ENCODE peak calls at places on chromosome 9, in seven cellular contexts. R is foreskin fibroblast, M is aorta, N is pancreas, Y is Peyer's patch, K is adipocyte, O is neural progenitor cell. V is an unnamed sample.

GRCh38 chr9:130606887-130607582 is 27.7 kb downstream of the FUBP3 start:
- DNase-seq in R (peak), M (no peak), N (no peak), Y (no peak), K (peak), O (no peak), V (no peak)

GRCh38 chr9:121827251-121827967 is 176.0 kb downstream of the DAB2IP start:
- DNase-seq in R (no peak), M (peak), N (no peak), Y (peak), K (no peak), O (peak), V (no peak)

GRCh38 chr9:69582544-69583297 is 89.5 kb downstream of the APBA1 start:
- DNase-seq in R (no peak), M (no peak), N (no peak), Y (no peak), K (no peak), O (no peak), V (no peak)

GRCh38 chr9:4923580-4924544 is 61.2 kb upstream of the JAK2 start:
- DNase-seq in R (no peak), M (no peak), N (no peak), Y (no peak), K (peak), O (no peak), V (peak)

GRCh38 chr9:122402403-122403268 is 31.8 kb downstream of the PTGS1 start:
- DNase-seq in R (peak), M (no peak), N (no peak), Y (no peak), K (peak), O (no peak), V (peak)

GRCh38 chr9:87685871-87686519 is 39.9 kb upstream of the CTSL start:
- DNase-seq in R (peak), M (no peak), N (no peak), Y (no peak), K (no peak), O (no peak), V (no peak)

GRCh38 chr9:107033974-107034373 is 171.0 kb downstream of the ZNF462 start:
- DNase-seq in R (no peak), M (no peak), N (no peak), Y (no peak), K (no peak), O (no peak), V (no peak)

GRCh38 chr9:16333697-16334096 is 536.8 kb downstream of the BNC2 start:
- DNase-seq in R (peak), M (no peak), N (no peak), Y (no peak), K (no peak), O (no peak), V (no peak)

GRCh38 chr9:124264812-124265211 is 7.1 kb downstream of the NEK6 start:
- DNase-seq in R (peak), M (no peak), N (no peak), Y (peak), K (no peak), O (no peak), V (peak)

GRCh38 chr9:34783951-34784487 is 74.1 kb upstream of the CCL21 start:
- DNase-seq in R (no peak), M (no peak), N (no peak), Y (no peak), K (no peak), O (no peak), V (no peak)

GRCh38 chr9:31347082-31347617 is 1037.3 kb upstream of the ACO1 start:
- DNase-seq in R (peak), M (no peak), N (no peak), Y (no peak), K (peak), O (no peak), V (peak)

GRCh38 chr9:91302831-91303230 is 58.9 kb downstream of the AUH start:
- DNase-seq in R (peak), M (no peak), N (no peak), Y (no peak), K (peak), O (no peak), V (peak)

GRCh38 chr9:91305596-91305995 is 56.1 kb downstream of the AUH start:
- DNase-seq in R (no peak), M (no peak), N (no peak), Y (no peak), K (no peak), O (no peak), V (no peak)

GRCh38 chr9:91303741-91304140 is 58.0 kb downstream of the AUH start:
- DNase-seq in R (no peak), M (no peak), N (no peak), Y (no peak), K (no peak), O (no peak), V (no peak)

GRCh38 chr9:91298304-91298703 is 63.4 kb downstream of the AUH start:
- DNase-seq in R (peak), M (no peak), N (no peak), Y (no peak), K (peak), O (no peak), V (peak)

GRCh38 chr9:91301161-91301560 is 60.6 kb downstream of the AUH start:
- DNase-seq in R (no peak), M (no peak), N (no peak), Y (no peak), K (peak), O (no peak), V (peak)
- H3K4me3 ChIP-seq in R (no peak), M (no peak), N (no peak), Y (no peak), K (peak), O (no peak), V (no peak)

DNA sequence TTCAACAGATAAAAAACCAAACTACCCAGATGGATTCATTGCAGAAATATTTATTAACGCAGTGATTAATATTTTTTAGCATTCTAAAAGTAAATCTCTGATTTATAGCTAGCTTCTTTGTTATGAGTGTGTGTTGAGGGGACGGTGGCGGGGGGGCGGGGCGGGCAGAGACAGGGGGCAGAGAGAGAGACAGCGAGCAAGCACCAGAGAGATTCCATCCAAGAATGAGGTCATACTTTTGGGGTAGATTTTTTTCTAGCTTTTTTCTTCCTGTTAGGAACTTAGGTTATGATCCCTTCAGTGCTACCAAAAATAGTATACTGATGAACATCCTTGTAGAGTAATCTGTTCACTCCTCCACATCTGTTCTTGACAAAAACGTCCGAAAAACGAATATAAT is 500 bp upstream of the ZNF883 start:
- DNase-seq in R (no peak), M (no peak), N (no peak), Y (no peak), K (peak), O (no peak), V (no peak)
- H3K4me3 ChIP-seq in R (peak), M (no peak), N (peak), Y (no peak), K (peak), O (peak), V (peak)

DNA sequence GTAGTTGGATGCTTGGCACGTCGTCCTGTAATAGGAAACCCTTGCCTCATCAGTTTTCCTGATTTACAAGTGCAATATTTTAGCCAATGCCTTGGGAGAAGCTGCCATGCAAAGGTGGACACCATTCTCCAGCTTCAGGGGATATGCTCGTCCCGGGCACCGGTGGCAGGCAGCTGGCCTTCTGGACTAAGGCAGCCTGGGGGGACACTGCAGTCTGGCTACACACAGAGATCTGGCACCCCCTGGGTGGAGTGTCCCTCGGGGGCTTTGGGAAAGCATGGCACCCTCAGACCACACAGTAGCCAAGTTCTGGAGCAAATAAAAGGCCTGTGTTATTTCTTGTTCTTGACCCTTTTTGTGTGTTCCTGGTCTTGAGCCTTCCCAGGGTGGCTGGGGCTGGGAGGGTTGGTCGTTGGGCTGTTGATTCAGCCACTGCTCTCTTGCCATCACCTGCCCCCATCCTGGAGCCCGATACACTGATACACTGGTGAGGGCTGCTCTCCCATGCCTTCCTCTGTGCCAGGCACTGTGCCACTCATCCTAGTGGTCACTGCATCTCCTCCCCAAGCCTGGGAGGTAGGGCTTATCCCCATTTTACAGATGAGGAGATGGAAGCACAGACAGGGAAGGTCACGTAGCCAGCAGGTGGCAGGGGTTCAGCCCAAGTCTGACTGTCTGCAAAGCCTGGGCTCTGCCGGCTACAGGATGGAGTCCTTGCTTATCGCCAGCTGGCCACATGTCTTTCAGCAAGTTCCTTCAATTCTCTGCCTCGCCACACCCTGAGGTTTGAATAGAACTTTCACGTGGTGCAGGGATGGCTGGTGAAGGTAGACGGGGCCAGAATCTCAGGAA is 134.1 kb downstream of the RGS3 start:
- DNase-seq in R (no peak), M (peak), N (peak), Y (no peak), K (no peak), O (no peak), V (no peak)
- H3K4me3 ChIP-seq in R (peak), M (no peak), N (no peak), Y (no peak), K (no peak), O (no peak), V (no peak)

DNA sequence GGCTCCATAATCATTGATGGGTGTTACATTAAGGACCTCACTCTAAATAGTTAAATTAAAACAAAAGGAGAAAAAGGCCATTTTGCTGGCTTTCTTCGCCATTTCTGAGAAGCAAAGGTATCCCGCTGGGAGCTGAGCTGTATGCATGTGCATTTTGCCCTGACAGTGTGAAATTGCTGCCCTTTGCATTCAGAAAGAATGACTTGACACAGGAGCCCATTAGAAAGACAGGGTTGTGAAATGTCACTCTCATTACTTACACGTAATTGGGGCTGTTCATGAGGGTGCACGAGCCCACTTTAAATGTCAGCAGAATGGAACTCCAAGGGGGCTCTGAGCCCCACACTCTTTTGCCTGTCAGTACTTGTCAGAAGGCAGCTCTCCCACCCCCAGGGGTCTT is 85.0 kb downstream of the SEMA4D start:
- DNase-seq in R (no peak), M (no peak), N (no peak), Y (no peak), K (no peak), O (peak), V (no peak)
- H3K4me3 ChIP-seq in R (no peak), M (no peak), N (no peak), Y (no peak), K (no peak), O (no peak), V (no peak)

GRCh38 chr9:111481885-111482636 is 2.1 kb downstream of the ECPAS start:
- DNase-seq in R (peak), M (no peak), N (no peak), Y (no peak), K (peak), O (no peak), V (peak)
- H3K4me3 ChIP-seq in R (peak), M (peak), N (peak), Y (peak), K (peak), O (peak), V (peak)

GRCh38 chr9:12276451-12276850 is 416.7 kb upstream of the TYRP1 start:
- DNase-seq in R (no peak), M (no peak), N (no peak), Y (no peak), K (no peak), O (no peak), V (no peak)
- H3K4me3 ChIP-seq in R (no peak), M (no peak), N (no peak), Y (no peak), K (no peak), O (no peak), V (no peak)

GRCh38 chr9:129270205-129270604 is 92.1 kb upstream of the IER5L start:
- DNase-seq in R (no peak), M (peak), N (no peak), Y (peak), K (no peak), O (no peak), V (no peak)

GRCh38 chr9:129273136-129273895 is 95.3 kb upstream of the IER5L start:
- DNase-seq in R (no peak), M (peak), N (peak), Y (peak), K (no peak), O (no peak), V (no peak)

GRCh38 chr9:129272348-129273025 is 94.4 kb upstream of the IER5L start:
- DNase-seq in R (no peak), M (peak), N (peak), Y (no peak), K (no peak), O (no peak), V (no peak)

GRCh38 chr9:129273941-129274709 is 96.1 kb upstream of the IER5L start:
- DNase-seq in R (no peak), M (peak), N (peak), Y (peak), K (no peak), O (no peak), V (no peak)

GRCh38 chr9:129270903-129271431 is 92.9 kb upstream of the IER5L start:
- DNase-seq in R (peak), M (peak), N (no peak), Y (no peak), K (peak), O (no peak), V (peak)
- H3K4me3 ChIP-seq in R (peak), M (no peak), N (no peak), Y (peak), K (peak), O (no peak), V (no peak)

GRCh38 chr9:113602126-113603119 is 138.9 kb downstream of the RGS3 start:
- DNase-seq in R (peak), M (peak), N (peak), Y (peak), K (peak), O (peak), V (peak)
- H3K4me3 ChIP-seq in R (no peak), M (no peak), N (no peak), Y (no peak), K (no peak), O (no peak), V (no peak)

GRCh38 chr9:6106576-6107339 is 91.3 kb upstream of the RANBP6 start:
- DNase-seq in R (peak), M (no peak), N (no peak), Y (no peak), K (peak), O (peak), V (peak)
- H3K4me3 ChIP-seq in R (no peak), M (no peak), N (no peak), Y (no peak), K (peak), O (no peak), V (no peak)

V was measured in fibroblast of villous mesenchyme.